ENCODE peak calls at places on chromosomes 16 and 17, in six cellular contexts. W is choroid plexus epithelial cell; B is heart right ventricle; Y is epithelial cell of esophagus; V is CD4-positive, alpha-beta memory T cell; P is GM23338. Z is an unnamed sample.

GRCh38 chr17:16583781-16584180 is 14.8 kb upstream of the ZNF287 start:
- DNase-seq in W (no peak), B (no peak), Y (no peak), V (no peak), P (no peak), Z (no peak)

GRCh38 chr16:55044366-55044975 is 113.8 kb downstream of the IRX5 start:
- DNase-seq in W (no peak), B (no peak), Y (no peak), V (no peak), P (no peak), Z (peak; percentile 36)

GRCh38 chr16:86706726-86707125 is 128.4 kb downstream of the FOXL1 start:
- DNase-seq in W (no peak), B (no peak), Y (no peak), V (no peak), P (no peak), Z (no peak)

GRCh38 chr16:23856345-23856744 is 20.6 kb downstream of the PRKCB start:
- DNase-seq in W (no peak), B (no peak), Y (no peak), V (no peak), P (no peak), Z (no peak)

GRCh38 chr17:7233701-7234099 is 617 bp downstream of the DVL2 start:
- DNase-seq in W (peak; percentile 40), B (no peak), Y (no peak), V (no peak), P (no peak), Z (no peak)

GRCh38 chr16:17389392-17389791 is 81.4 kb downstream of the XYLT1 start:
- DNase-seq in W (no peak), B (no peak), Y (peak; percentile 25), V (no peak), P (no peak), Z (no peak)

GRCh38 chr16:86384263-86384649 is 126.1 kb upstream of the FOXF1 start:
- DNase-seq in W (peak; percentile 68), B (no peak), Y (no peak), V (no peak), P (no peak), Z (no peak)

GRCh38 chr16:1102921-1103648 is 7.0 kb upstream of the C1QTNF8 start:
- DNase-seq in W (peak; percentile 7), B (peak; percentile 31), Y (peak; percentile 10), V (peak; percentile 64), P (peak; percentile 70), Z (peak; percentile 59)

GRCh38 chr17:45956090-45956489 is 43.0 kb upstream of the STH start:
- DNase-seq in W (no peak), B (no peak), Y (no peak), V (no peak), P (no peak), Z (no peak)

GRCh38 chr17:9940826-9941225 is 35.8 kb upstream of the RCVRN start:
- DNase-seq in W (no peak), B (no peak), Y (no peak), V (no peak), P (no peak), Z (no peak)

GRCh38 chr16:3009568-3010390 is 2.9 kb upstream of the CLDN9 start:
- DNase-seq in W (peak; percentile 24), B (no peak), Y (peak; percentile 87), V (no peak), P (peak; percentile 97), Z (no peak)

GRCh38 chr16:3548859-3549258 is 28.3 kb downstream of the NLRC3 start:
- DNase-seq in W (no peak), B (no peak), Y (no peak), V (no peak), P (no peak), Z (no peak)

GRCh38 chr16:70740919-70741778 is 55.3 kb upstream of the MTSS2 start:
- DNase-seq in W (peak; percentile 57), B (no peak), Y (no peak), V (no peak), P (no peak), Z (no peak)

GRCh38 chr17:63686138-63686685 is 13.7 kb downstream of the LIMD2 start:
- DNase-seq in W (no peak), B (no peak), Y (no peak), V (no peak), P (no peak), Z (no peak)

GRCh38 chr17:75845058-75845711 is 981 bp upstream of the UNC13D start:
- DNase-seq in W (peak; percentile 71), B (peak; percentile 87), Y (peak; percentile 85), V (peak; percentile 49), P (peak; percentile 94), Z (peak; percentile 91)

GRCh38 chr17:57788710-57789109 is 43.6 kb upstream of the CCDC182 start:
- DNase-seq in W (no peak), B (no peak), Y (no peak), V (no peak), P (no peak), Z (no peak)

GRCh38 chr17:72353502-72353901 is 232.7 kb downstream of the SOX9 start:
- DNase-seq in W (no peak), B (no peak), Y (no peak), V (no peak), P (no peak), Z (no peak)

GRCh38 chr17:4209611-4210010 is 54.2 kb downstream of the ANKFY1 start:
- DNase-seq in W (no peak), B (peak; percentile 56), Y (no peak), V (no peak), P (no peak), Z (no peak)

GRCh38 chr16:83389751-83390150 is 418.0 kb upstream of the HSBP1 start:
- DNase-seq in W (no peak), B (no peak), Y (no peak), V (no peak), P (no peak), Z (no peak)

GRCh38 chr16:80300876-80301275 is 239.9 kb upstream of the DYNLRB2 start:
- DNase-seq in W (peak; percentile 54), B (no peak), Y (peak; percentile 20), V (no peak), P (no peak), Z (no peak)

GRCh38 chr16:7526736-7527135 is 194.1 kb downstream of the RBFOX1 start:
- DNase-seq in W (no peak), B (no peak), Y (no peak), V (no peak), P (no peak), Z (no peak)

GRCh38 chr16:24539850-24540484 is 601 bp downstream of the RBBP6 start:
- DNase-seq in W (peak; percentile 44), B (peak; percentile 53), Y (peak; percentile 54), V (no peak), P (peak; percentile 33), Z (no peak)

GRCh38 chr17:32487460-32488176 is 825 bp downstream of the CDK5R1 start:
- DNase-seq in W (no peak), B (no peak), Y (peak; percentile 45), V (peak; percentile 29), P (peak; percentile 44), Z (no peak)

DNA sequence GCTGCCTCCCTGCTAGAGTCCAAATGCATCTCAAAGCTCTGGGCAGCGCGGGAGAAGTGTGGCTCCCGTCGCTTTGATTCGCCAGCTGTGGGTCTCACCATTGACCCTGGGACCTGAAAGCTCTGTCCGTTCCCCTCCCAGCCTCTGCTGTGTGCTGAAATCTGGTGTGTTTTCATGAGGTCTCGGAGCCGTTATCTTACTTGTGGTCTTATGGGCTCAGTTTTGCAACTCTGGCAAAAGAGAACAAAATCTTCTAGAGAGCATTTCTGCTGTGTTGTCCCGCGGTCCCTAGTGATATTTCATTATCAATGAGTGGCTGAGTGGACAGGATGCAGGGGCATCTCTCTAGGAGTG is 13.3 kb downstream of the CRISPLD2 start:
- DNase-seq in W (peak; percentile 82), B (no peak), Y (no peak), V (no peak), P (no peak), Z (no peak)
- H3K4me3 ChIP-seq in W (peak overlapping the region; percentile 20), B (peak overlapping the region; percentile 9), Y (no peak overlapping the region), V (no peak overlapping the region), P (no peak overlapping the region), Z (no peak overlapping the region)

GRCh38 chr17:38872671-38873385 is 3.0 kb downstream of the LASP1 start:
- DNase-seq in W (no peak), B (no peak), Y (no peak), V (no peak), P (no peak), Z (no peak)
- H3K4me3 ChIP-seq in W (no peak overlapping the region), B (peak overlapping the region; percentile 76), Y (no peak overlapping the region), V (peak overlapping the region; percentile 9), P (peak overlapping the region; percentile 100), Z (no peak overlapping the region)

GRCh38 chr17:50394711-50395110 is 2.6 kb downstream of the LRRC59 start:
- DNase-seq in W (no peak), B (no peak), Y (no peak), V (no peak), P (no peak), Z (no peak)

GRCh38 chr17:50388728-50389127 is 8.6 kb downstream of the LRRC59 start:
- DNase-seq in W (no peak), B (no peak), Y (no peak), V (no peak), P (no peak), Z (no peak)

GRCh38 chr17:50393700-50394099 is 3.6 kb downstream of the LRRC59 start:
- DNase-seq in W (no peak), B (no peak), Y (no peak), V (no peak), P (no peak), Z (no peak)

GRCh38 chr17:50396261-50397110 is 837 bp downstream of the LRRC59 start:
- DNase-seq in W (peak; percentile 65), B (peak; percentile 29), Y (peak; percentile 82), V (peak; percentile 20), P (peak; percentile 19), Z (no peak)

GRCh38 chr17:50392621-50393020 is 4.7 kb downstream of the LRRC59 start:
- DNase-seq in W (no peak), B (no peak), Y (no peak), V (no peak), P (no peak), Z (no peak)
- H3K4me3 ChIP-seq in W (no peak overlapping the region), B (no peak overlapping the region), Y (no peak overlapping the region), V (no peak overlapping the region), P (no peak overlapping the region), Z (no peak overlapping the region)

GRCh38 chr17:42518755-42519545 is 17.1 kb upstream of the NAGLU start:
- DNase-seq in W (peak; percentile 36), B (peak; percentile 77), Y (no peak), V (no peak), P (no peak), Z (peak; percentile 77)
- H3K4me3 ChIP-seq in W (no peak overlapping the region), B (no peak overlapping the region), Y (no peak overlapping the region), V (no peak overlapping the region), P (peak overlapping the region; percentile 25), Z (no peak overlapping the region)

DNA sequence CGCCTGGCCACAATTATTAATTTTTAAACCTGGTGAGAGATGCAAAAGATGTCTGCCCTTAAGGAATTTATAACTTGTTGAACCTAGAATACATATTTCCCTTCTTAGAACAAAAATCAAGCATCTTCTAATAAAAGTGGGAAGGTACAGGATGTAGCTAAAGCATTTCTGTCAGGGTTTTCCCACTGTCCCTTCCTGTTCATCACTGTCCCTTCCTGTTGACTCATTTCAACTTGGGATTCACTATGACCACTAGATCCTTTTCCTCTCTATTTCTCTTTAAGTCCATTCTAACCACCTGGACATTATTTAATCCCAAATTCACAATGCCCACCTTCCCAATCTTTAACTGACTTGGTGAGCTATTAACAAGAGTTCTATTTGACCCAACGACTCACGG is 33.9 kb upstream of the CDRT4 start:
- DNase-seq in W (no peak), B (no peak), Y (no peak), V (no peak), P (no peak), Z (no peak)
- H3K4me3 ChIP-seq in W (no peak overlapping the region), B (no peak overlapping the region), Y (no peak overlapping the region), V (no peak overlapping the region), P (no peak overlapping the region), Z (no peak overlapping the region)